ENCODE peak calls at places on chromosome 11, in five cellular contexts. One of them, this sample, is unnamed.

GRCh38 chr11:77244277-77245014 is 57.0 kb downstream of the GDPD4 start:
- DNase-seq in stimulated activated CD8-positive, alpha-beta memory T cell treated with anti-CD3 and anti-CD28 coated beads, Interleukin-4, amount 100 ng/mL, for 1 hour: no peak
- DNase-seq in H7: no peak
- DNase-seq in neural crest cell: no peak
- DNase-seq in left ventricle myocardium inferior: no peak
- DNase-seq in this sample: no peak

GRCh38 chr11:33197915-33198727 is 36.8 kb upstream of the CSTF3 start:
- DNase-seq in stimulated activated CD8-positive, alpha-beta memory T cell treated with anti-CD3 and anti-CD28 coated beads, Interleukin-4, amount 100 ng/mL, for 1 hour: no peak
- DNase-seq in H7: no peak
- DNase-seq in neural crest cell: no peak
- DNase-seq in left ventricle myocardium inferior: no peak
- DNase-seq in this sample: no peak

GRCh38 chr11:31815743-31816466 is 4.8 kb upstream of the PAX6 start:
- DNase-seq in stimulated activated CD8-positive, alpha-beta memory T cell treated with anti-CD3 and anti-CD28 coated beads, Interleukin-4, amount 100 ng/mL, for 1 hour: no peak
- DNase-seq in H7: peak; percentile 63
- DNase-seq in neural crest cell: peak; percentile 10
- DNase-seq in left ventricle myocardium inferior: no peak
- DNase-seq in this sample: no peak

GRCh38 chr11:30914143-30914762 is 328.1 kb upstream of the MPPED2 start:
- DNase-seq in stimulated activated CD8-positive, alpha-beta memory T cell treated with anti-CD3 and anti-CD28 coated beads, Interleukin-4, amount 100 ng/mL, for 1 hour: no peak
- DNase-seq in H7: peak; percentile 43
- DNase-seq in neural crest cell: peak; percentile 58
- DNase-seq in left ventricle myocardium inferior: peak; percentile 45
- DNase-seq in this sample: no peak

GRCh38 chr11:45880772-45881570 is 4.5 kb upstream of the MAPK8IP1 start:
- DNase-seq in stimulated activated CD8-positive, alpha-beta memory T cell treated with anti-CD3 and anti-CD28 coated beads, Interleukin-4, amount 100 ng/mL, for 1 hour: no peak
- DNase-seq in H7: no peak
- DNase-seq in neural crest cell: no peak
- DNase-seq in left ventricle myocardium inferior: no peak
- DNase-seq in this sample: no peak

GRCh38 chr11:122637538-122637937 is 18.0 kb upstream of the UBASH3B start:
- DNase-seq in stimulated activated CD8-positive, alpha-beta memory T cell treated with anti-CD3 and anti-CD28 coated beads, Interleukin-4, amount 100 ng/mL, for 1 hour: no peak
- DNase-seq in H7: no peak
- DNase-seq in neural crest cell: no peak
- DNase-seq in left ventricle myocardium inferior: no peak
- DNase-seq in this sample: no peak

GRCh38 chr11:14359573-14360031 is 619 bp upstream of the RRAS2 start:
- DNase-seq in stimulated activated CD8-positive, alpha-beta memory T cell treated with anti-CD3 and anti-CD28 coated beads, Interleukin-4, amount 100 ng/mL, for 1 hour: no peak
- DNase-seq in H7: no peak
- DNase-seq in neural crest cell: no peak
- DNase-seq in left ventricle myocardium inferior: no peak
- DNase-seq in this sample: no peak

GRCh38 chr11:14973621-14974020 is 1.5 kb upstream of the CALCA start:
- DNase-seq in stimulated activated CD8-positive, alpha-beta memory T cell treated with anti-CD3 and anti-CD28 coated beads, Interleukin-4, amount 100 ng/mL, for 1 hour: no peak
- DNase-seq in H7: peak; percentile 66
- DNase-seq in neural crest cell: peak; percentile 38
- DNase-seq in left ventricle myocardium inferior: no peak
- DNase-seq in this sample: no peak

GRCh38 chr11:72773291-72773690 is 20.6 kb downstream of the STARD10 start:
- DNase-seq in stimulated activated CD8-positive, alpha-beta memory T cell treated with anti-CD3 and anti-CD28 coated beads, Interleukin-4, amount 100 ng/mL, for 1 hour: no peak
- DNase-seq in H7: no peak
- DNase-seq in neural crest cell: no peak
- DNase-seq in left ventricle myocardium inferior: peak; percentile 38
- DNase-seq in this sample: no peak

GRCh38 chr11:64533501-64533900 is 57.5 kb upstream of the SLC22A12 start:
- DNase-seq in stimulated activated CD8-positive, alpha-beta memory T cell treated with anti-CD3 and anti-CD28 coated beads, Interleukin-4, amount 100 ng/mL, for 1 hour: no peak
- DNase-seq in H7: no peak
- DNase-seq in neural crest cell: no peak
- DNase-seq in left ventricle myocardium inferior: no peak
- DNase-seq in this sample: peak; percentile 9

GRCh38 chr11:67351275-67352005 is 1.9 kb downstream of the POLD4 start:
- DNase-seq in stimulated activated CD8-positive, alpha-beta memory T cell treated with anti-CD3 and anti-CD28 coated beads, Interleukin-4, amount 100 ng/mL, for 1 hour: no peak
- DNase-seq in H7: peak; percentile 92
- DNase-seq in neural crest cell: peak; percentile 44
- DNase-seq in left ventricle myocardium inferior: peak; percentile 55
- DNase-seq in this sample: no peak

GRCh38 chr11:131898872-131899400 is 528.5 kb downstream of the NTM start:
- DNase-seq in stimulated activated CD8-positive, alpha-beta memory T cell treated with anti-CD3 and anti-CD28 coated beads, Interleukin-4, amount 100 ng/mL, for 1 hour: no peak
- DNase-seq in H7: no peak
- DNase-seq in neural crest cell: no peak
- DNase-seq in left ventricle myocardium inferior: no peak
- DNase-seq in this sample: no peak

GRCh38 chr11:11996321-11997174 is 11.9 kb downstream of the DKK3 start:
- DNase-seq in stimulated activated CD8-positive, alpha-beta memory T cell treated with anti-CD3 and anti-CD28 coated beads, Interleukin-4, amount 100 ng/mL, for 1 hour: no peak
- DNase-seq in H7: no peak
- DNase-seq in neural crest cell: no peak
- DNase-seq in left ventricle myocardium inferior: no peak
- DNase-seq in this sample: no peak

This sample was measured in mesenteric fat pad.